ENCODE peak calls at places on chromosomes 16 and 17, in nine cellular contexts. Q is NCI-H187 treated with DMSO at 0.1 percent for 48 hours; D is NCI-H774; R is AG04450; W is T-cell; J is central memory CD4-positive, alpha-beta T cell; C is stimulated activated CD4-positive, alpha-beta T cell treated with anti-CD3 and anti-CD28 coated beads, Interleukin-2, amount 100 ng/mL, for 24 hours; A is NCI-H1930; V is ELR. K is an unnamed sample.

GRCh38 chr16:78461496-78461938 is 362.1 kb downstream of the WWOX start:
- DNase-seq in Q (no peak), D (no peak), R (no peak), W (no peak), J (no peak), C (no peak), A (no peak), V (no peak), K (no peak)

GRCh38 chr17:4712526-4712925 is 2.1 kb downstream of the ARRB2 start:
- DNase-seq in Q (no peak), D (no peak), R (no peak), W (no peak), J (no peak), C (no peak), A (no peak), V (no peak), K (no peak)

GRCh38 chr17:16339402-16339801 is 13.9 kb downstream of the CENPV start:
- DNase-seq in Q (no peak), D (no peak), R (no peak), W (no peak), J (no peak), C (no peak), A (no peak), V (no peak), K (no peak)

GRCh38 chr17:28509784-28510183 is 3.6 kb downstream of the FOXN1 start:
- DNase-seq in Q (no peak), D (no peak), R (no peak), W (no peak), J (no peak), C (no peak), A (no peak), V (peak; percentile 21), K (no peak)

GRCh38 chr17:73415782-73416181 is 104.0 kb upstream of the CDC42EP4 start:
- DNase-seq in Q (no peak), D (no peak), R (no peak), W (no peak), J (no peak), C (no peak), A (no peak), V (no peak), K (no peak)

GRCh38 chr17:74531231-74531761 is at the start of gene CD300LB:
- DNase-seq in Q (no peak), D (no peak), R (no peak), W (no peak), J (no peak), C (no peak), A (no peak), V (no peak), K (peak; percentile 71)

GRCh38 chr17:64355536-64356303 is 34.9 kb downstream of the PECAM1 start:
- DNase-seq in Q (no peak), D (no peak), R (no peak), W (no peak), J (no peak), C (no peak), A (no peak), V (peak; percentile 81), K (no peak)

GRCh38 chr17:7580631-7581554 is 1.5 kb downstream of the CD68 start:
- DNase-seq in Q (no peak), D (no peak), R (no peak), W (no peak), J (no peak), C (no peak), A (no peak), V (no peak), K (no peak)

GRCh38 chr17:80524150-80524712 is 20.4 kb upstream of the RPTOR start:
- DNase-seq in Q (no peak), D (no peak), R (no peak), W (no peak), J (no peak), C (no peak), A (no peak), V (no peak), K (no peak)

GRCh38 chr16:17839272-17839671 is 368.5 kb upstream of the XYLT1 start:
- DNase-seq in Q (no peak), D (no peak), R (no peak), W (no peak), J (no peak), C (no peak), A (no peak), V (no peak), K (no peak)

GRCh38 chr17:33459078-33459940 is 166.2 kb upstream of the ASIC2 start:
- DNase-seq in Q (no peak), D (no peak), R (no peak), W (no peak), J (no peak), C (no peak), A (no peak), V (no peak), K (no peak)

GRCh38 chr17:49872776-49873377 is 25.0 kb upstream of the TAC4 start:
- DNase-seq in Q (no peak), D (no peak), R (no peak), W (no peak), J (no peak), C (peak; percentile 24), A (no peak), V (no peak), K (no peak)

GRCh38 chr16:84360170-84360569 is 8.2 kb upstream of the ATP2C2 start:
- DNase-seq in Q (no peak), D (no peak), R (no peak), W (peak; percentile 10), J (peak; percentile 33), C (peak; percentile 55), A (no peak), V (peak; percentile 43), K (no peak)

GRCh38 chr17:50903604-50904521 is 37.7 kb upstream of the TOB1 start:
- DNase-seq in Q (no peak), D (no peak), R (peak; percentile 45), W (peak; percentile 37), J (peak; percentile 72), C (no peak), A (no peak), V (peak; percentile 79), K (no peak)